ENCODE peak calls at places on chromosome 7, in seven cellular contexts. L is sciatic nerve, A is iPS DF 19.7, V is fibroblast of the aortic adventitia, P is H9, O is AG04449, F is ecto neural progenitor cell. Z is an unnamed sample.
A peak's percentile ranks its signal among the peaks of the same experiment; 100 is the strongest.

GRCh38 chr7:74115326-74115725 is 31.7 kb downstream of the LIMK1 start:
- DNase-seq in L (no peak), V (no peak), O (no peak), A (no peak), F (no peak), P (peak; percentile 71), Z (no peak)

GRCh38 chr7:30743371-30744074 is 8.4 kb upstream of the INMT start:
- DNase-seq in O (no peak), V (peak; percentile 65), A (no peak), P (no peak), F (no peak), L (no peak), Z (no peak)

GRCh38 chr7:39592586-39592985 is 26.4 kb downstream of the YAE1 start:
- DNase-seq in F (no peak), L (no peak), P (no peak), V (peak; percentile 88), A (no peak), O (no peak), Z (no peak)

GRCh38 chr7:159158125-159158887 is 13.6 kb upstream of the VIPR2 start:
- DNase-seq in A (no peak), O (no peak), V (no peak), P (no peak), L (no peak), F (no peak), Z (no peak)

GRCh38 chr7:48139461-48139860 is 31.8 kb upstream of the ABCA13 start:
- DNase-seq in F (no peak), L (no peak), A (no peak), O (no peak), V (peak; percentile 29), P (peak; percentile 62), Z (no peak)

GRCh38 chr7:20647908-20648776 is 32.7 kb downstream of the ABCB5 start:
- DNase-seq in V (peak; percentile 47), F (peak; percentile 47), P (peak; percentile 64), O (no peak), A (peak; percentile 57), L (no peak), Z (peak; percentile 66)

GRCh38 chr7:12178317-12178716 is 32.8 kb upstream of the TMEM106B start:
- DNase-seq in V (no peak), O (no peak), P (no peak), L (no peak), A (no peak), F (no peak), Z (no peak)

GRCh38 chr7:30331338-30331737 is 46.9 kb downstream of the ZNRF2 start:
- DNase-seq in P (no peak), O (no peak), F (no peak), V (peak; percentile 49), L (no peak), A (no peak), Z (no peak)

GRCh38 chr7:146112755-146113154 is 3.8 kb upstream of the CNTNAP2 start:
- DNase-seq in L (no peak), P (no peak), A (no peak), V (no peak), F (no peak), O (no peak), Z (no peak)